ENCODE peak calls at places on chromosomes 11 and 22, in seven cellular contexts. H is IMR-90, P is DND-41, N is cardiac muscle cell, T is astrocyte, I is neuronal stem cell, Q is A549. G is an unnamed sample.

GRCh38 chr22:49667236-49667635 is 160.4 kb downstream of the BRD1 start:
- DNase-seq in H (no peak), I (no peak), N (no peak), Q (no peak), P (peak; percentile 18), T (no peak), G (no peak)

GRCh38 chr22:48819232-48819631 is 1008.4 kb downstream of the BRD1 start:
- DNase-seq in H (no peak), T (no peak), P (no peak), Q (no peak), N (no peak), I (no peak), G (no peak)

GRCh38 chr22:35344956-35345690 is 35.8 kb upstream of the HMOX1 start:
- DNase-seq in I (no peak), T (no peak), H (no peak), Q (no peak), N (no peak), P (no peak), G (no peak)

GRCh38 chr11:65386307-65387081 is at the start of gene FRMD8:
- DNase-seq in N (peak; percentile 90), I (peak; percentile 77), T (peak; percentile 41), Q (peak; percentile 70), H (peak; percentile 71), P (peak; percentile 84), G (peak; percentile 87)

GRCh38 chr22:39773976-39774539 is 119.5 kb downstream of the ENTHD1 start:
- DNase-seq in N (peak; percentile 3), H (peak; percentile 0), P (peak; percentile 71), I (no peak), T (no peak), Q (no peak), G (no peak)

GRCh38 chr22:47564651-47565050 is 802.2 kb downstream of the TBC1D22A start:
- DNase-seq in I (no peak), Q (no peak), P (peak; percentile 9), T (no peak), H (no peak), N (no peak), G (no peak)

GRCh38 chr11:85137597-85137996 is 489.5 kb downstream of the DLG2 start:
- DNase-seq in I (no peak), H (no peak), T (no peak), P (no peak), Q (no peak), N (no peak), G (no peak)

GRCh38 chr11:134818531-134818930 is 406.5 kb upstream of the B3GAT1 start:
- DNase-seq in T (no peak), N (no peak), Q (peak; percentile 25), I (no peak), P (no peak), H (no peak), G (no peak)

GRCh38 chr22:46547883-46548244 is 10.4 kb upstream of the CELSR1 start:
- DNase-seq in P (no peak), N (no peak), H (peak; percentile 92), T (peak; percentile 87), I (no peak), Q (no peak), G (no peak)

GRCh38 chr22:49638788-49639187 is 188.9 kb downstream of the BRD1 start:
- DNase-seq in N (no peak), T (peak; percentile 25), P (no peak), I (no peak), H (no peak), Q (no peak), G (no peak)

GRCh38 chr11:44607324-44607962 is 42.0 kb downstream of the CD82 start:
- DNase-seq in H (peak; percentile 52), P (no peak), T (peak; percentile 20), I (no peak), Q (no peak), N (no peak), G (no peak)

GRCh38 chr11:94740975-94741707 is 27.0 kb upstream of the AMOTL1 start:
- DNase-seq in N (peak; percentile 30), P (no peak), Q (peak; percentile 83), I (peak; percentile 49), T (peak; percentile 57), H (peak; percentile 69), G (no peak)

GRCh38 chr11:113693030-113693429 is 13.1 kb downstream of the TMPRSS5 start:
- DNase-seq in T (no peak), I (no peak), N (no peak), H (no peak), Q (no peak), P (no peak), G (no peak)

GRCh38 chr11:104531075-104531474 is 367.1 kb upstream of the PDGFD start:
- DNase-seq in H (no peak), I (no peak), Q (peak; percentile 8), N (no peak), T (no peak), P (peak; percentile 18), G (no peak)

GRCh38 chr22:45302047-45302446 is 7.7 kb upstream of the FAM118A start:
- DNase-seq in Q (peak; percentile 57), H (peak; percentile 88), N (no peak), I (no peak), T (peak; percentile 72), P (no peak), G (no peak)

GRCh38 chr22:28978158-28978557 is 83.5 kb downstream of the C22orf31 start:
- DNase-seq in I (no peak), N (peak; percentile 19), Q (no peak), H (peak; percentile 54), P (no peak), T (peak; percentile 65), G (no peak)

GRCh38 chr22:36374603-36375024 is 13.2 kb downstream of the MYH9 start:
- DNase-seq in P (no peak), T (peak; percentile 75), N (no peak), H (peak; percentile 77), I (no peak), Q (peak; percentile 73), G (no peak)

GRCh38 chr22:36376265-36376664 is 11.5 kb downstream of the MYH9 start:
- DNase-seq in N (no peak), T (no peak), H (no peak), P (no peak), Q (no peak), I (no peak), G (no peak)

GRCh38 chr22:36375071-36375980 is 12.4 kb downstream of the MYH9 start:
- DNase-seq in I (no peak), H (peak; percentile 10), P (no peak), T (no peak), Q (no peak), N (no peak), G (peak; percentile 27)

GRCh38 chr22:36378080-36378788 is 9.5 kb downstream of the MYH9 start:
- DNase-seq in N (no peak), Q (no peak), P (no peak), I (no peak), H (no peak), T (no peak), G (no peak)

DNA sequence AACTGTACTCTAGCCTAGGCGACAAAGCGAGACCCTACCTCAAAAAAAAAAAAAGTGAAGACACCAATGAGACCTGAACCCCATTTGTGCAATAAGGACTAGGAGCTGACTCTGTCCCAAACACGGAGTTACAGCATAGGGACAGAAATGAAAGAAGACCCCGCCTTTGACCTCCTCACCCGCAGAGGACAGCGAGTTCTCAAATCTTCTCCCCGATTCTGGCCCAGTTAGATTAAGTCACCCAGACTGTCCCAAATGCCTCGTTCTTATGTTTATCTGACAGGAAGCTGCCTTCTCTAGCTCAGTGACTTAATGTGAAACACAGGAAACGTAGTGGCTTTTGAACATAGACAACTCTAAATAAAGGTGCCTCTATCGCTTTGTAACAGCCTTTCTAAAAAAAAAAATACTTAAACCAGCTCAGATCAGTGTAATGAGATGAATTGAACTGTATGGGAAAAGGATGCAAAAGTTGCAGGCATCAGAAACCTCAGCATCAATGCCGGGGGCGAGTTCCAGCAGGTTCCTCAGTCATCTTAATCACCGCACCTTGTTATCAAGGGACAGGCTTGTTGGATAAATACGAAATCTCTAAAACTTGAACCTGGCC is 10.6 kb downstream of the MYH9 start:
- DNase-seq in H (no peak), N (no peak), I (no peak), Q (no peak), P (peak; percentile 30), T (no peak), G (peak; percentile 83)
- H3K4me1 ChIP-seq in H (peaks cover 44% of the 10 kb centered on the region), N (peaks cover 13% of the 10 kb centered on the region), I (no peaks in the 10 kb centered on the region), Q (peaks cover 68% of the 10 kb centered on the region), P (peaks cover 77% of the 10 kb centered on the region), T (peaks cover 72% of the 10 kb centered on the region), G (peaks cover 99% of the 10 kb centered on the region)

GRCh38 chr11:73286240-73286810 is 14.2 kb downstream of the P2RY6 start:
- DNase-seq in Q (no peak), T (no peak), N (no peak), P (no peak), I (no peak), H (no peak), G (no peak)

GRCh38 chr11:73284106-73284505 is 12.0 kb downstream of the P2RY6 start:
- DNase-seq in H (no peak), T (no peak), Q (no peak), P (no peak), N (no peak), I (no peak), G (no peak)

GRCh38 chr11:73287400-73288101 is 15.4 kb downstream of the P2RY6 start:
- DNase-seq in H (no peak), N (no peak), T (no peak), I (no peak), P (no peak), Q (peak; percentile 46), G (no peak)

GRCh38 chr11:73283316-73284035 is 11.3 kb downstream of the P2RY6 start:
- DNase-seq in Q (no peak), N (no peak), T (no peak), I (no peak), P (no peak), H (no peak), G (no peak)

GRCh38 chr11:73285721-73286120 is 13.6 kb downstream of the P2RY6 start:
- DNase-seq in I (no peak), N (no peak), H (no peak), T (no peak), Q (no peak), P (no peak), G (no peak)
- H3K4me1 ChIP-seq in I (peaks cover 7% of the 10 kb centered on the region), N (peaks cover 9% of the 10 kb centered on the region), H (peaks cover 8% of the 10 kb centered on the region), T (peaks cover 17% of the 10 kb centered on the region), Q (peaks cover 36% of the 10 kb centered on the region), P (peaks cover 6% of the 10 kb centered on the region), G (no peaks in the 10 kb centered on the region)

GRCh38 chr11:102446606-102447005 is 6.0 kb downstream of the TMEM123 start:
- DNase-seq in T (peak; percentile 82), N (no peak), H (peak; percentile 79), P (no peak), I (no peak), Q (peak; percentile 56), G (no peak)

GRCh38 chr11:102447193-102447592 is 5.4 kb downstream of the TMEM123 start:
- DNase-seq in N (no peak), P (no peak), Q (no peak), T (no peak), I (no peak), H (no peak), G (no peak)

GRCh38 chr11:102449651-102450570 is 2.7 kb downstream of the TMEM123 start:
- DNase-seq in P (no peak), I (no peak), N (no peak), Q (no peak), H (no peak), T (no peak), G (no peak)

GRCh38 chr11:102448869-102449224 is 3.7 kb downstream of the TMEM123 start:
- DNase-seq in N (no peak), I (no peak), T (no peak), P (no peak), Q (no peak), H (no peak), G (no peak)

GRCh38 chr11:102447941-102448868 is 4.4 kb downstream of the TMEM123 start:
- DNase-seq in N (no peak), H (no peak), Q (no peak), T (no peak), P (no peak), I (no peak), G (no peak)
- H3K4me1 ChIP-seq in N (peaks cover 3% of the 10 kb centered on the region), H (peaks cover 12% of the 10 kb centered on the region), Q (peaks cover 55% of the 10 kb centered on the region), T (peaks cover 17% of the 10 kb centered on the region), P (peaks cover 43% of the 10 kb centered on the region), I (peaks cover 9% of the 10 kb centered on the region), G (peaks cover 59% of the 10 kb centered on the region)

GRCh38 chr11:106464728-106465127 is 387.3 kb downstream of the AASDHPPT start:
- DNase-seq in Q (no peak), I (no peak), N (no peak), P (no peak), T (no peak), H (no peak), G (no peak)
- H3K4me1 ChIP-seq in Q (peaks cover 32% of the 10 kb centered on the region), I (peaks cover 15% of the 10 kb centered on the region), N (peaks cover 27% of the 10 kb centered on the region), P (no peaks in the 10 kb centered on the region), T (peaks cover 47% of the 10 kb centered on the region), H (peaks cover 13% of the 10 kb centered on the region), G (no peaks in the 10 kb centered on the region)

G was measured in CD8-positive, alpha-beta memory T cell.